ENCODE peak calls at places on chromosome 1, in ten cellular contexts. S is mesothelial cell of epicardium, C is cardiac muscle cell, K is GM20000, E is body of pancreas, N is neural progenitor cell, P is uterus, H is astrocyte of the spinal cord, V is stomach, R is IMR-90. D is an unnamed sample.

GRCh38 chr1:201459775-201460174 is 9.2 kb downstream of the PHLDA3 start:
- DNase-seq in S (no peak), C (no peak), K (no peak), E (no peak), N (no peak), P (no peak), H (no peak), V (no peak), R (no peak), D (no peak)

GRCh38 chr1:77643456-77643855 is 39.0 kb downstream of the ZZZ3 start:
- DNase-seq in S (no peak), C (no peak), K (no peak), E (no peak), N (no peak), P (no peak), H (no peak), V (no peak), R (no peak), D (no peak)

GRCh38 chr1:97936976-97937375 is 16.1 kb upstream of the DPYD start:
- DNase-seq in S (no peak), C (no peak), K (no peak), E (no peak), N (no peak), P (no peak), H (no peak), V (no peak), R (no peak), D (no peak)

GRCh38 chr1:15452216-15452615 is 4.3 kb upstream of the CELA2A start:
- DNase-seq in S (no peak), C (no peak), K (no peak), E (no peak), N (no peak), P (no peak), H (no peak), V (no peak), R (peak; percentile 24), D (no peak)

GRCh38 chr1:39132505-39133339 is 71.8 kb upstream of the MACF1 start:
- DNase-seq in S (peak; percentile 48), C (peak; percentile 67), K (no peak), E (peak; percentile 59), N (peak; percentile 94), P (peak; percentile 76), H (peak; percentile 55), V (peak; percentile 82), R (peak; percentile 57), D (no peak)

GRCh38 chr1:150093805-150094204 is 26.2 kb downstream of the VPS45 start:
- DNase-seq in S (no peak), C (peak; percentile 63), K (no peak), E (no peak), N (no peak), P (no peak), H (no peak), V (no peak), R (no peak), D (no peak)

GRCh38 chr1:182329471-182329870 is 62.1 kb downstream of the GLUL start:
- DNase-seq in S (no peak), C (no peak), K (no peak), E (no peak), N (no peak), P (no peak), H (no peak), V (no peak), R (no peak), D (no peak)

GRCh38 chr1:47225430-47226100 is 6.5 kb downstream of the TAL1 start:
- DNase-seq in S (no peak), C (peak; percentile 49), K (no peak), E (no peak), N (peak; percentile 76), P (peak; percentile 10), H (no peak), V (no peak), R (no peak), D (no peak)

DNA sequence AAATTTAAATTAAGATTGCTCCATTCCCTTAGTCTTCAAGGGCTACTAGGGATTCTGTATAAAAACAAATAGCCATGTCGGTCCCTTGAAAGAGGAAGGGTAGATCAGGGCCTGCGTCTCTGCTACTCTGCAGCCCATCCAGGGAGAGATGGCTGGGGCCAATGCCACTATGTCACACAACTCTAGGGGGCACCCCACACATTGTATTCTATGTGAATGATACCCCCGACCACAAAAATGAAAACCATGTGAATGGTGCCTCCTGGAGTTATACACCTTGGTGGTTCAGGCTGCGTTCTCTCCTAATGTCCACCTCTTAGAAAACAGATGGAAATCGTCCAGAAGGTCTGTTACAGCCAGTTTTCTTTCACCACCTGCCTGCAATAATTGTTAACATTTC is 18.0 kb downstream of the PIK3C2B start:
- DNase-seq in S (no peak), C (no peak), K (no peak), E (no peak), N (no peak), P (no peak), H (no peak), V (no peak), R (no peak), D (peak; percentile 7)
- TF ChIP-seq CTCF in S (no peak), C (no peak), K (no peak), E (no peak), N (peak; percentile 18), P (no peak), H (no peak), V (no peak), R (no peak), D (no peak)

GRCh38 chr1:67316180-67316902 is 8.7 kb downstream of the IL12RB2 start:
- DNase-seq in S (no peak), C (no peak), K (no peak), E (no peak), N (no peak), P (no peak), H (no peak), V (no peak), R (no peak), D (no peak)

GRCh38 chr1:67313934-67314671 is 6.4 kb downstream of the IL12RB2 start:
- DNase-seq in S (no peak), C (no peak), K (no peak), E (no peak), N (no peak), P (no peak), H (no peak), V (no peak), R (no peak), D (no peak)

GRCh38 chr1:67316918-67317317 is 9.2 kb downstream of the IL12RB2 start:
- DNase-seq in S (no peak), C (no peak), K (no peak), E (no peak), N (no peak), P (no peak), H (no peak), V (no peak), R (no peak), D (no peak)

GRCh38 chr1:67314696-67315095 is 7.0 kb downstream of the IL12RB2 start:
- DNase-seq in S (no peak), C (no peak), K (peak; percentile 42), E (no peak), N (no peak), P (no peak), H (no peak), V (no peak), R (no peak), D (peak; percentile 27)

GRCh38 chr1:67312630-67313029 is 5.0 kb downstream of the IL12RB2 start:
- DNase-seq in S (no peak), C (no peak), K (no peak), E (no peak), N (no peak), P (no peak), H (no peak), V (no peak), R (no peak), D (no peak)
- TF ChIP-seq CTCF in S (no peak), C (no peak), K (no peak), E (no peak), N (no peak), P (no peak), H (no peak), V (no peak), R (no peak), D (no peak)

GRCh38 chr1:7175507-7175906 is 390.3 kb downstream of the CAMTA1 start:
- DNase-seq in S (no peak), C (no peak), K (no peak), E (no peak), N (no peak), P (no peak), H (no peak), V (no peak), R (no peak), D (no peak)

GRCh38 chr1:7177021-7177420 is 391.8 kb downstream of the CAMTA1 start:
- DNase-seq in S (no peak), C (no peak), K (no peak), E (no peak), N (no peak), P (no peak), H (no peak), V (no peak), R (no peak), D (no peak)

GRCh38 chr1:7174561-7174960 is 389.3 kb downstream of the CAMTA1 start:
- DNase-seq in S (no peak), C (no peak), K (no peak), E (no peak), N (no peak), P (no peak), H (no peak), V (no peak), R (no peak), D (no peak)

GRCh38 chr1:7172804-7173203 is 387.6 kb downstream of the CAMTA1 start:
- DNase-seq in S (no peak), C (no peak), K (no peak), E (no peak), N (no peak), P (no peak), H (no peak), V (no peak), R (no peak), D (no peak)

DNA sequence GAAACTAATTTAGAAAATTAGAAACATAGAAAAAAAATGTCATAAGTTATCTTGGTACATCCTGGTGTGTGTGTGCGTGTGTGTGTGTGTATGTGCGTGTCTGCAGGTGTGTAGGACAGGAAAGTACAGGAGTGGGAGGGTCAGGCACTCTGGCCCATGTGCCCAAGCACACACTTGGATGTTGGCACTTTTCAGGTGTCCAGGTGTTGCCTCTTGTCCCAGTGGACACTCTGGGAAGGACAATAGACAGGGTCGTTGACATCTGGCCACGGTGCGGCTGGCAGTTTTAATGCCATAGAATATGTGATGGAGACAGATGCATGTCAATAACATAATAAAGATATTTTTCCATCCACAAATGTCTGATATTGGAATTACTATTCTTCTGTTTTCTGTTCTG is 389.7 kb downstream of the CAMTA1 start:
- DNase-seq in S (no peak), C (no peak), K (no peak), E (no peak), N (no peak), P (no peak), H (no peak), V (no peak), R (no peak), D (no peak)
- TF ChIP-seq CTCF in S (no peak), C (no peak), K (no peak), E (no peak), N (no peak), P (no peak), H (no peak), V (no peak), R (no peak), D (no peak)

DNA sequence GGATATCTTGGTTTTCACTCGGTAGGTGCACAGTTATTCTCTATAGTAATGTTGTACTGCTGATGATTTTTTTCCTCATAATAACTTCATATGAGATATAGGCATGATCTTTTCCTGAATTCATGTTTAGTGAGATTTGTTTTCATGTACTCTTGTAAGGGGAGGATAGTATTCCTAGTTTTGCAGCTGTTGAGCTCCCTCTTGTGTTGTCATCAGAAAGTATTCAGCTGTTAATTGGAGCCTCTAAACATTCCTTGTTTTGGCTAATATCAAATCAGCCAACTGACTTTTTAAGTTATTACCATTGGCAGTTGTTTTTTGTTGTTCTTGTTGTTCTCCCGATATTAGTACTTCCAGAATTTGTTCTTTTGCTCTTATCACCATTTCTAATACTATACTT is 24.4 kb downstream of the OR10R2 start:
- DNase-seq in S (no peak), C (peak; percentile 22), K (peak; percentile 10), E (no peak), N (peak; percentile 51), P (no peak), H (no peak), V (no peak), R (no peak), D (peak; percentile 7)
- TF ChIP-seq CTCF in S (no peak), C (peak; percentile 24), K (no peak), E (no peak), N (peak; percentile 64), P (no peak), H (no peak), V (no peak), R (no peak), D (peak; percentile 25)